ENCODE peak calls at places on chromosomes 3 and 15, in four cellular contexts. K, F, E and U are unnamed samples.

GRCh38 chr3:46673151-46674030 is 20.1 kb downstream of the ALS2CL start:
- DNase-seq in K (peak), F (no peak), E (no peak), U (no peak)

GRCh38 chr3:155089495-155089894 is 9.4 kb downstream of the MME start:
- DNase-seq in K (no peak), F (no peak), E (no peak), U (no peak)

GRCh38 chr3:178001670-178002101 is 534.5 kb upstream of the KCNMB2 start:
- DNase-seq in K (no peak), F (no peak), E (peak), U (no peak)

GRCh38 chr15:98484914-98485313 is 163.4 kb upstream of the IGF1R start:
- DNase-seq in K (no peak), F (no peak), E (no peak), U (no peak)

GRCh38 chr3:197567900-197568685 is 12.3 kb upstream of the BDH1 start:
- DNase-seq in K (no peak), F (no peak), E (no peak), U (no peak)

GRCh38 chr3:89635137-89635536 is 527.7 kb downstream of the EPHA3 start:
- DNase-seq in K (no peak), F (no peak), E (no peak), U (no peak)

GRCh38 chr3:165440380-165440779 is 244.2 kb upstream of the SLITRK3 start:
- DNase-seq in K (no peak), F (no peak), E (no peak), U (no peak)

GRCh38 chr15:96340611-96341464 is 10.3 kb downstream of the NR2F2 start:
- DNase-seq in K (peak), F (peak), E (no peak), U (peak)

GRCh38 chr3:74845086-74845485 is 230.6 kb upstream of the CNTN3 start:
- DNase-seq in K (no peak), F (no peak), E (no peak), U (no peak)
- H3K4me3 ChIP-seq in K (no peak), F (no peak), E (no peak), U (no peak)

DNA sequence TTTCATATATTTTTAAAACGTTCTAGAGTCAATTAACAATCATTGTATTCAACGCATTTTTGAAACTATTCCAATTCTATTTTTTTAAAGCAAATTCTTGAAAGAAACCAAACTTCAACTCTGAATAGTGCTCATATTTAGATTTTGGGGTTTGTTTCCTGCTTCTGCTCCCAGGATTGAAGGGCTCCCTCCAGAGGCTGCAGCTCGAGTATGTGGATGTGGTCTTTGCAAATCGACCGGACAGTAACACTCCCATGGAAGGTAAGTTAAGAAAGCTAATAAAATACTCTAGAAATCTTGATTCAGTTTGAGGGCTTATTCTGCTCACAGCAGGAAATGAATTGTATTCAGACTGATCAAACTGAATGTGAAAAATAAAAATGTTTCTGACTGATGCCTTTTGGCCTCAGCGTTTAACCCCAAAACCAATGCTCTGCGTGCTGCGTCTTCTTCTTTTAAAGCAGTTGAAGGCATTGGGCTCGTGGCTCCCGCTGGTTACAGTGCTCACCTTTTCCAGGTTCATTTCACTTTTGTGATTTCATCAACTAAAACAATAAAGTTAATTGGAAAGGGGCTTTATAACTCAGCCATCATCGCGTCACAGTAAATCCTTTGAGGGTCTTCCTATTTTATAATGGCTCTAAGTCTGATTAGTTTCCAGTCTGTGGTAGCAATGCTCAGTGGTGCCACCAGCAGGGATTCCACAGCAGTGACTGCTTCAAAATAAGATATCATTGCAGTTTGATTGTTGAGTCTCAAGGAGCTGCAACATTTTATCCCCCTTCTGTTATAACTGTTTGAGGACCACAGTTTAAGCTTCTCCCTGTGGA is 80.1 kb downstream of the SSR3 start:
- DNase-seq in K (peak), F (peak), E (peak), U (no peak)
- H3K4me3 ChIP-seq in K (no peak), F (peak), E (no peak), U (no peak)

DNA sequence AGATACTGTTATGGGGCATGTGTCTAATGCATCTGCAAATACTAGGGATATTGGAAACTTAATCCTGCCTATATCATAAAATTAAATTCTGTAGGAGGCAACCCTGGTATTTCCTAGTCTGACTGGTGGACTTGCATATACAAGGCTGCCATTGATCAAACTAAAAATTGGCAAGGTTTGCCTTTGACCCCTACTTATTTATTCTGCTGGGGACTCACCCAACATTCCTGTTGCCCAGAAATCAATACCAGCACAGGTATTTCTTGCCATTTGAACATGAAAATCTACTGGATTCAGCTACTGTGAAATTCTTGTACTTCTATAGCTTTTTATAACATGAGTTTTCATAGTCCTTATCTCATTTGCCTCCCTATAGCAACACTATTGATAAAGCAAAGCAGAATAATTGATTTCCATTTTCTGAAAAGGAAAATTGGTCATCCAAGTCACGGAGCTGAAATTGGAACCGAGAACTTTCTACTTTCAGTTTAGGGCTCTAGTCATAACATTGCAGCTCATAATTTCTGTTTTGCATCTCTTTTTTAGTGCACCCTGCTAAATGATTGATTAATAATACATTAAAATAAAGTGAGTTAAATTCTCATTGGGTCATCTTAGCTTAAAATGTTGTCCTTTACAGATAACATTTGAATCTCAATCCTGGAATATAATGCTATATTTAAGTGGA is 365.2 kb downstream of the MFSD1 start:
- DNase-seq in K (no peak), F (no peak), E (no peak), U (no peak)
- H3K4me3 ChIP-seq in K (no peak), F (no peak), E (no peak), U (no peak)

GRCh38 chr3:12620729-12621128 is 43.2 kb downstream of the RAF1 start:
- DNase-seq in K (no peak), F (no peak), E (no peak), U (no peak)

GRCh38 chr3:12620305-12620704 is 43.6 kb downstream of the RAF1 start:
- DNase-seq in K (no peak), F (no peak), E (no peak), U (no peak)

GRCh38 chr3:12627371-12627770 is 36.5 kb downstream of the RAF1 start:
- DNase-seq in K (no peak), F (no peak), E (no peak), U (peak)

GRCh38 chr3:12622335-12622734 is 41.6 kb downstream of the RAF1 start:
- DNase-seq in K (no peak), F (no peak), E (no peak), U (no peak)

DNA sequence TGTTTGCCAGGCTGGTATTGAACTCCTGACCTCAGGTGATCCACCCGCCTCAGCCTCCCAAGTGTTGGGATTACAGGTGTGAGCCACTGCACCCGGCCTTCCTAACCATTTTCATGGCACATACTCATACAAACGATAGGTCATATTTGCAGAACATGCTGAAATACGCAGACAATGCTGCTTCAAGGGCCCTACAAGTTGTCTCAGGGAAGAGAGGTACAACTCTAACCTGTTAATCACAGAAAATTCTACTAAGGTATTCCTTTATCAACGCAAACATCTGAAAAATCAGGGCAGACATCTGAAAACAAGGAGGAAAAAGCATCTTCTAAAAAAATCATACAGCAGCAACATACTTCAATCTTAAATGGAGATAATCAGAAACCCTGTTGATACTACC is 39.9 kb downstream of the RAF1 start:
- DNase-seq in K (no peak), F (no peak), E (no peak), U (no peak)
- H3K4me3 ChIP-seq in K (no peak), F (no peak), E (no peak), U (no peak)

DNA sequence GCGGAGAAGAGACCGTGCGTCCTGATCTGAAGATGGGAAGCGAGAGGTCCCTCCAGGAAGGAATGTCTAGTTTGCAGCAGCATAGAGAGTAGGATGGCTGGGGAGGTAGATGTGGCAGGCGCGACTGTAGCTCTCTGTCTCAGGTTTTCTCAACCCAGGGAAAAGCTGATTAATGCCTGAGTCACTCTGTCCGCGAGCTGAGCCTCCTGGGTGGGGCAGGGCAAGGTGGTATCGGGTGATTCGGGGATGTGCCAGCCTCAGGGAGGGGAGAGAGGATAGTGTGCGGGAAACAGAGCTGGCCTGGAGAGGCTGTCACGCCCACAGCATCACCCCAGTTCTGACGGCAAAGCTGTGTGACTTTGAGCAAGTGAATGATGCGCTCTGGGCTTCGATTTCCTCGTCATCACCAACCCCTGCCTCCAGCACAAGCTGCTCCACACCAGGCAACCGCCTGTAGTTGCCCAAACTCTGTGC is 28.4 kb downstream of the CPN2 start:
- DNase-seq in K (no peak), F (no peak), E (no peak), U (peak)
- H3K4me3 ChIP-seq in K (no peak), F (no peak), E (no peak), U (no peak)

GRCh38 chr3:16178628-16178988 is 4.1 kb downstream of the GALNT15 start:
- DNase-seq in K (no peak), F (no peak), E (no peak), U (no peak)
- H3K4me3 ChIP-seq in K (no peak), F (no peak), E (no peak), U (no peak)